ENCODE peak calls at places on chromosome 13, in five cellular contexts. One of them, this sample, is unnamed.

GRCh38 chr13:98582947-98583346 is 6.0 kb upstream of the STK24 start:
- DNase-seq in choroid plexus epithelial cell: no peak
- DNase-seq in suprapubic skin: no peak
- DNase-seq in RWPE2: no peak
- DNase-seq in neural crest cell: no peak
- DNase-seq in this sample: no peak

GRCh38 chr13:105363747-105364177 is 1171.7 kb downstream of the EFNB2 start:
- DNase-seq in choroid plexus epithelial cell: peak
- DNase-seq in suprapubic skin: no peak
- DNase-seq in RWPE2: no peak
- DNase-seq in neural crest cell: no peak
- DNase-seq in this sample: no peak

GRCh38 chr13:103876571-103876970 is 810.4 kb upstream of the SLC10A2 start:
- DNase-seq in choroid plexus epithelial cell: no peak
- DNase-seq in suprapubic skin: no peak
- DNase-seq in RWPE2: no peak
- DNase-seq in neural crest cell: no peak
- DNase-seq in this sample: no peak

GRCh38 chr13:77373541-77373940 is 46.6 kb upstream of the MYCBP2 start:
- DNase-seq in choroid plexus epithelial cell: no peak
- DNase-seq in suprapubic skin: no peak
- DNase-seq in RWPE2: no peak
- DNase-seq in neural crest cell: no peak
- DNase-seq in this sample: no peak

GRCh38 chr13:28179974-28180373 is 41.6 kb downstream of the PAN3 start:
- DNase-seq in choroid plexus epithelial cell: no peak
- DNase-seq in suprapubic skin: no peak
- DNase-seq in RWPE2: no peak
- DNase-seq in neural crest cell: no peak
- DNase-seq in this sample: no peak

GRCh38 chr13:71621152-71622124 is 245.6 kb downstream of the DACH1 start:
- DNase-seq in choroid plexus epithelial cell: no peak
- DNase-seq in suprapubic skin: no peak
- DNase-seq in RWPE2: no peak
- DNase-seq in neural crest cell: no peak
- DNase-seq in this sample: no peak

GRCh38 chr13:111597041-111598017 is 276.9 kb downstream of the TEX29 start:
- DNase-seq in choroid plexus epithelial cell: no peak
- DNase-seq in suprapubic skin: peak
- DNase-seq in RWPE2: no peak
- DNase-seq in neural crest cell: no peak
- DNase-seq in this sample: no peak

GRCh38 chr13:75838366-75839017 is 202.4 kb downstream of the LMO7 start:
- DNase-seq in choroid plexus epithelial cell: no peak
- DNase-seq in suprapubic skin: no peak
- DNase-seq in RWPE2: no peak
- DNase-seq in neural crest cell: no peak
- DNase-seq in this sample: no peak

GRCh38 chr13:58883405-58883804 is 1251.9 kb downstream of the PCDH17 start:
- DNase-seq in choroid plexus epithelial cell: no peak
- DNase-seq in suprapubic skin: no peak
- DNase-seq in RWPE2: no peak
- DNase-seq in neural crest cell: no peak
- DNase-seq in this sample: no peak

GRCh38 chr13:106533101-106533939 is 2.1 kb downstream of the EFNB2 start:
- DNase-seq in choroid plexus epithelial cell: peak
- DNase-seq in suprapubic skin: peak
- DNase-seq in RWPE2: peak
- DNase-seq in neural crest cell: peak
- DNase-seq in this sample: no peak

GRCh38 chr13:114259974-114260373 is 21.4 kb upstream of the UPF3A start:
- DNase-seq in choroid plexus epithelial cell: no peak
- DNase-seq in suprapubic skin: no peak
- DNase-seq in RWPE2: no peak
- DNase-seq in neural crest cell: no peak
- DNase-seq in this sample: no peak

GRCh38 chr13:25783480-25784081 is 268.2 kb downstream of the SHISA2 start:
- DNase-seq in choroid plexus epithelial cell: no peak
- DNase-seq in suprapubic skin: no peak
- DNase-seq in RWPE2: no peak
- DNase-seq in neural crest cell: no peak
- DNase-seq in this sample: no peak

GRCh38 chr13:98411617-98412310 is 165.1 kb downstream of the STK24 start:
- DNase-seq in choroid plexus epithelial cell: peak
- DNase-seq in suprapubic skin: no peak
- DNase-seq in RWPE2: no peak
- DNase-seq in neural crest cell: no peak
- DNase-seq in this sample: no peak

GRCh38 chr13:30752201-30752797 is 17.0 kb downstream of the ALOX5AP start:
- DNase-seq in choroid plexus epithelial cell: peak
- DNase-seq in suprapubic skin: no peak
- DNase-seq in RWPE2: no peak
- DNase-seq in neural crest cell: no peak
- DNase-seq in this sample: no peak

GRCh38 chr13:101289764-101290163 is 126.5 kb downstream of the NALCN start:
- DNase-seq in choroid plexus epithelial cell: peak
- DNase-seq in suprapubic skin: no peak
- DNase-seq in RWPE2: no peak
- DNase-seq in neural crest cell: peak
- DNase-seq in this sample: no peak

GRCh38 chr13:22091971-22092300 is 421.1 kb downstream of the FGF9 start:
- DNase-seq in choroid plexus epithelial cell: no peak
- DNase-seq in suprapubic skin: no peak
- DNase-seq in RWPE2: no peak
- DNase-seq in neural crest cell: no peak
- DNase-seq in this sample: no peak

GRCh38 chr13:113742000-113742441 is 17.0 kb upstream of the TMEM255B start:
- DNase-seq in choroid plexus epithelial cell: peak
- DNase-seq in suprapubic skin: no peak
- DNase-seq in RWPE2: no peak
- DNase-seq in neural crest cell: no peak
- DNase-seq in this sample: no peak

GRCh38 chr13:102846261-102847015 is 606 bp downstream of the ERCC5 start:
- DNase-seq in choroid plexus epithelial cell: peak
- DNase-seq in suprapubic skin: peak
- DNase-seq in RWPE2: no peak
- DNase-seq in neural crest cell: peak
- DNase-seq in this sample: peak

GRCh38 chr13:73331556-73331955 is 272.8 kb downstream of the KLF5 start:
- DNase-seq in choroid plexus epithelial cell: no peak
- DNase-seq in suprapubic skin: no peak
- DNase-seq in RWPE2: no peak
- DNase-seq in neural crest cell: no peak
- DNase-seq in this sample: no peak

GRCh38 chr13:68190826-68191225 is 960.7 kb upstream of the PCDH9 start:
- DNase-seq in choroid plexus epithelial cell: peak
- DNase-seq in suprapubic skin: no peak
- DNase-seq in RWPE2: peak
- DNase-seq in neural crest cell: no peak
- DNase-seq in this sample: no peak

GRCh38 chr13:99339736-99340392 is 32.7 kb upstream of the GPR183 start:
- DNase-seq in choroid plexus epithelial cell: peak
- DNase-seq in suprapubic skin: no peak
- DNase-seq in RWPE2: no peak
- DNase-seq in neural crest cell: no peak
- DNase-seq in this sample: no peak

GRCh38 chr13:58712191-58712590 is 1080.6 kb downstream of the PCDH17 start:
- DNase-seq in choroid plexus epithelial cell: no peak
- DNase-seq in suprapubic skin: no peak
- DNase-seq in RWPE2: no peak
- DNase-seq in neural crest cell: no peak
- DNase-seq in this sample: no peak

GRCh38 chr13:73428137-73428536 is 369.3 kb downstream of the KLF5 start:
- DNase-seq in choroid plexus epithelial cell: peak
- DNase-seq in suprapubic skin: no peak
- DNase-seq in RWPE2: no peak
- DNase-seq in neural crest cell: no peak
- DNase-seq in this sample: no peak

GRCh38 chr13:79662882-79663281 is 181.9 kb downstream of the NDFIP2 start:
- DNase-seq in choroid plexus epithelial cell: peak
- DNase-seq in suprapubic skin: no peak
- DNase-seq in RWPE2: no peak
- DNase-seq in neural crest cell: no peak
- DNase-seq in this sample: no peak

GRCh38 chr13:50580684-50581305 is 262.7 kb downstream of the DLEU7 start:
- DNase-seq in choroid plexus epithelial cell: peak
- DNase-seq in suprapubic skin: no peak
- DNase-seq in RWPE2: no peak
- DNase-seq in neural crest cell: no peak
- DNase-seq in this sample: no peak

GRCh38 chr13:98541211-98541610 is 35.7 kb downstream of the STK24 start:
- DNase-seq in choroid plexus epithelial cell: peak
- DNase-seq in suprapubic skin: no peak
- DNase-seq in RWPE2: no peak
- DNase-seq in neural crest cell: no peak
- DNase-seq in this sample: no peak

GRCh38 chr13:106033634-106034033 is 501.8 kb downstream of the EFNB2 start:
- DNase-seq in choroid plexus epithelial cell: peak
- DNase-seq in suprapubic skin: no peak
- DNase-seq in RWPE2: no peak
- DNase-seq in neural crest cell: no peak
- DNase-seq in this sample: no peak

GRCh38 chr13:101481421-101481820 is 28.9 kb downstream of the ITGBL1 start:
- DNase-seq in choroid plexus epithelial cell: no peak
- DNase-seq in suprapubic skin: no peak
- DNase-seq in RWPE2: no peak
- DNase-seq in neural crest cell: no peak
- DNase-seq in this sample: no peak

GRCh38 chr13:90800082-90800746 is 547.3 kb upstream of the MIR17HG start:
- DNase-seq in choroid plexus epithelial cell: peak
- DNase-seq in suprapubic skin: no peak
- DNase-seq in RWPE2: no peak
- DNase-seq in neural crest cell: no peak
- DNase-seq in this sample: no peak

GRCh38 chr13:75486654-75487053 is 4.7 kb upstream of the TBC1D4 start:
- DNase-seq in choroid plexus epithelial cell: no peak
- DNase-seq in suprapubic skin: no peak
- DNase-seq in RWPE2: no peak
- DNase-seq in neural crest cell: no peak
- DNase-seq in this sample: no peak

GRCh38 chr13:99909836-99910619 is 61.5 kb downstream of the ZIC5 start:
- DNase-seq in choroid plexus epithelial cell: peak
- DNase-seq in suprapubic skin: no peak
- DNase-seq in RWPE2: no peak
- DNase-seq in neural crest cell: no peak
- DNase-seq in this sample: no peak

GRCh38 chr13:24233351-24233901 is 72.9 kb downstream of the SPATA13 start:
- DNase-seq in choroid plexus epithelial cell: peak
- DNase-seq in suprapubic skin: no peak
- DNase-seq in RWPE2: no peak
- DNase-seq in neural crest cell: no peak
- DNase-seq in this sample: no peak

GRCh38 chr13:28568286-28568685 is 73.4 kb upstream of the FLT1 start:
- DNase-seq in choroid plexus epithelial cell: peak
- DNase-seq in suprapubic skin: no peak
- DNase-seq in RWPE2: no peak
- DNase-seq in neural crest cell: no peak
- DNase-seq in this sample: no peak

GRCh38 chr13:32150794-32151193 is 119.2 kb downstream of the FRY start:
- DNase-seq in choroid plexus epithelial cell: peak
- DNase-seq in suprapubic skin: no peak
- DNase-seq in RWPE2: no peak
- DNase-seq in neural crest cell: no peak
- DNase-seq in this sample: no peak

GRCh38 chr13:109271991-109272454 is 514.4 kb downstream of the IRS2 start:
- DNase-seq in choroid plexus epithelial cell: peak
- DNase-seq in suprapubic skin: no peak
- DNase-seq in RWPE2: no peak
- DNase-seq in neural crest cell: no peak
- DNase-seq in this sample: no peak
- TF ChIP-seq CTCF in choroid plexus epithelial cell: no peak
- TF ChIP-seq CTCF in suprapubic skin: no peak
- TF ChIP-seq CTCF in RWPE2: no peak
- TF ChIP-seq CTCF in neural crest cell: no peak
- TF ChIP-seq CTCF in this sample: no peak

GRCh38 chr13:82407321-82407720 is 1475.0 kb downstream of the SLITRK1 start:
- DNase-seq in choroid plexus epithelial cell: no peak
- DNase-seq in suprapubic skin: no peak
- DNase-seq in RWPE2: no peak
- DNase-seq in neural crest cell: no peak
- DNase-seq in this sample: no peak
- TF ChIP-seq CTCF in choroid plexus epithelial cell: no peak
- TF ChIP-seq CTCF in suprapubic skin: no peak
- TF ChIP-seq CTCF in RWPE2: no peak
- TF ChIP-seq CTCF in neural crest cell: no peak
- TF ChIP-seq CTCF in this sample: no peak

DNA sequence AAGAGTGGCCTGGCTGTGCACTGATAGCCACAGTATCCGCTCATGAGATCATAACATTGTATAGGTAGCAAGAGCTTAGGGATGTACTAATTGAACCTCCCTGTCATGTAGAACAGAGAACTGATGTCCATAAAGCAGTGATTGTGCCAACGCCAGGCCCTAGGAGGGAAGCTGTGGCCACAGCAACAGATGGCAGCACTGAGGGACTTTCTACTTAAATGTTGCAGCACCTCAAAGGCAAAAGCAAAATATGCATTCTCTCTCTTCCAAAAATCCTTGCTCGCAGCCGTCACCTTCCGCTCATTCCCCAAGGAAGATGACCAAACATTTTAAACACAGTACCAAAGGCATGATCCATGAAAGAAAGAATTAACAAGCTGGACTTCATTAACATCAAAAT is 32.3 kb downstream of the COL4A1 start:
- DNase-seq in choroid plexus epithelial cell: no peak
- DNase-seq in suprapubic skin: no peak
- DNase-seq in RWPE2: no peak
- DNase-seq in neural crest cell: no peak
- DNase-seq in this sample: no peak
- TF ChIP-seq CTCF in choroid plexus epithelial cell: peak
- TF ChIP-seq CTCF in suprapubic skin: no peak
- TF ChIP-seq CTCF in RWPE2: peak
- TF ChIP-seq CTCF in neural crest cell: no peak
- TF ChIP-seq CTCF in this sample: no peak

GRCh38 chr13:49374585-49375290 is 69.1 kb downstream of the CAB39L start:
- DNase-seq in choroid plexus epithelial cell: peak
- DNase-seq in suprapubic skin: no peak
- DNase-seq in RWPE2: no peak
- DNase-seq in neural crest cell: no peak
- DNase-seq in this sample: no peak
- TF ChIP-seq CTCF in choroid plexus epithelial cell: no peak
- TF ChIP-seq CTCF in suprapubic skin: no peak
- TF ChIP-seq CTCF in RWPE2: no peak
- TF ChIP-seq CTCF in neural crest cell: no peak
- TF ChIP-seq CTCF in this sample: no peak